ENCODE peak calls at places on chromosomes 5 and 9, in six cellular contexts. One of them, this sample, is unnamed.

GRCh38 chr5:135254183-135254582 is 144.8 kb downstream of the MACROH2A1 start:
- DNase-seq in mesenchymal stem cell: no peak
- DNase-seq in H9: no peak
- DNase-seq in trophoblast cell: no peak
- DNase-seq in H1: no peak
- DNase-seq in neuronal stem cell: no peak
- DNase-seq in this sample: no peak

GRCh38 chr5:57277085-57277484 is 103.2 kb downstream of the GPBP1 start:
- DNase-seq in H1: no peak
- DNase-seq in H9: no peak
- DNase-seq in mesenchymal stem cell: peak; percentile 23
- DNase-seq in neuronal stem cell: no peak
- DNase-seq in trophoblast cell: no peak
- DNase-seq in this sample: peak; percentile 40

GRCh38 chr9:95857896-95858295 is 17.6 kb upstream of the ERCC6L2 start:
- DNase-seq in H1: no peak
- DNase-seq in trophoblast cell: no peak
- DNase-seq in mesenchymal stem cell: no peak
- DNase-seq in neuronal stem cell: no peak
- DNase-seq in H9: no peak
- DNase-seq in this sample: no peak

GRCh38 chr5:149264432-149265069 is 7.1 kb upstream of the AFAP1L1 start:
- DNase-seq in H9: peak; percentile 89
- DNase-seq in trophoblast cell: peak; percentile 77
- DNase-seq in H1: peak; percentile 53
- DNase-seq in mesenchymal stem cell: no peak
- DNase-seq in neuronal stem cell: peak; percentile 23
- DNase-seq in this sample: no peak

GRCh38 chr5:175059687-175060194 is 335.4 kb downstream of the MSX2 start:
- DNase-seq in trophoblast cell: no peak
- DNase-seq in H9: peak; percentile 89
- DNase-seq in neuronal stem cell: peak; percentile 72
- DNase-seq in mesenchymal stem cell: no peak
- DNase-seq in H1: peak; percentile 41
- DNase-seq in this sample: peak; percentile 62

GRCh38 chr9:130913599-130914416 is 17.2 kb upstream of the QRFP start:
- DNase-seq in mesenchymal stem cell: no peak
- DNase-seq in trophoblast cell: no peak
- DNase-seq in H1: no peak
- DNase-seq in H9: no peak
- DNase-seq in neuronal stem cell: no peak
- DNase-seq in this sample: no peak

GRCh38 chr5:176596689-176597416 is 13.1 kb downstream of the GPRIN1 start:
- DNase-seq in neuronal stem cell: no peak
- DNase-seq in H9: peak; percentile 76
- DNase-seq in mesenchymal stem cell: peak; percentile 35
- DNase-seq in H1: no peak
- DNase-seq in trophoblast cell: peak; percentile 31
- DNase-seq in this sample: no peak

GRCh38 chr9:97078362-97078761 is 39.4 kb upstream of the CTSV start:
- DNase-seq in trophoblast cell: no peak
- DNase-seq in H9: no peak
- DNase-seq in H1: no peak
- DNase-seq in mesenchymal stem cell: no peak
- DNase-seq in neuronal stem cell: no peak
- DNase-seq in this sample: no peak

GRCh38 chr5:107705390-107706014 is 34.8 kb upstream of the EFNA5 start:
- DNase-seq in trophoblast cell: no peak
- DNase-seq in H1: no peak
- DNase-seq in neuronal stem cell: no peak
- DNase-seq in mesenchymal stem cell: peak; percentile 17
- DNase-seq in H9: no peak
- DNase-seq in this sample: peak; percentile 77

GRCh38 chr5:159616967-159617366 is 286.7 kb upstream of the IL12B start:
- DNase-seq in neuronal stem cell: no peak
- DNase-seq in H9: no peak
- DNase-seq in trophoblast cell: no peak
- DNase-seq in H1: no peak
- DNase-seq in mesenchymal stem cell: no peak
- DNase-seq in this sample: peak; percentile 16

GRCh38 chr9:117266855-117267497 is 147.9 kb downstream of the ASTN2 start:
- DNase-seq in H9: no peak
- DNase-seq in H1: no peak
- DNase-seq in mesenchymal stem cell: no peak
- DNase-seq in trophoblast cell: no peak
- DNase-seq in neuronal stem cell: no peak
- DNase-seq in this sample: no peak

GRCh38 chr9:117265253-117265652 is 149.6 kb downstream of the ASTN2 start:
- DNase-seq in mesenchymal stem cell: no peak
- DNase-seq in H9: no peak
- DNase-seq in trophoblast cell: no peak
- DNase-seq in H1: no peak
- DNase-seq in neuronal stem cell: no peak
- DNase-seq in this sample: no peak

GRCh38 chr9:117273612-117274011 is 141.2 kb downstream of the ASTN2 start:
- DNase-seq in trophoblast cell: no peak
- DNase-seq in mesenchymal stem cell: no peak
- DNase-seq in neuronal stem cell: no peak
- DNase-seq in H1: no peak
- DNase-seq in H9: no peak
- DNase-seq in this sample: no peak

DNA sequence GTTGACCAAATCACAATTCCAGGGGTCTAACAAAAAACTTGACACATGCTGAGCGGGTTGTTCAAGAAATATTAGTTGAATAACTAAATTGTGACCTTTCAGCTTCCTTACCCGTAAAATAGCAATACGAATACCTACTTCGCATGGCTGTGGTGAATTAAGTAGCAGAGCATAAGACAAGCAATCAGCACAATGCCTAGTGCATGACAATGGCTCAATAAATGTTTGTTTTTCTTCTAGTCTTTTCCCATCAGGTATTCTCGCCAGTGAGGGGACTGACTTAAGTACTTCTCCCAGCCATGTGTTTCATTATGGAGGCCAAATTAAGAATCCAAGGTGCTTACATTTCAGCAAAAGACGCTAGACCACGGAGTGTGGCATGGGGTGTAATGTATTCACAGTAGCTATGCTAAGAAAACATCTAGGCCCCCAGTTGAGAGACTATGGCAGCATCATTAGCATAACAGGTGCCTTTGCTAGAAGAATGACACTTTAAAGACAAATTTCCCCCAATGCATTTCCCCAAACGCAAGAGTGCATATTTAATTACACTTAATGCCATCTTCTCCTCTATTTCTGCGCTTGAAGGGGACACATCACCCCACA is 145.9 kb downstream of the ASTN2 start:
- DNase-seq in H9: no peak
- DNase-seq in trophoblast cell: no peak
- DNase-seq in neuronal stem cell: no peak
- DNase-seq in H1: no peak
- DNase-seq in mesenchymal stem cell: no peak
- DNase-seq in this sample: no peak
- H4K91ac ChIP-seq in H9: no peak overlapping the region
- H4K91ac ChIP-seq in trophoblast cell: no peak overlapping the region
- H4K91ac ChIP-seq in neuronal stem cell: no peak overlapping the region
- H4K91ac ChIP-seq in H1: no peak overlapping the region
- H4K91ac ChIP-seq in mesenchymal stem cell: no peak overlapping the region
- H4K91ac ChIP-seq in this sample: no peak overlapping the region

GRCh38 chr5:116561658-116562057 is 13.0 kb downstream of the SEMA6A start:
- DNase-seq in mesenchymal stem cell: no peak
- DNase-seq in H1: no peak
- DNase-seq in neuronal stem cell: no peak
- DNase-seq in H9: no peak
- DNase-seq in trophoblast cell: no peak
- DNase-seq in this sample: no peak
- H3K9ac ChIP-seq in mesenchymal stem cell: no peak overlapping the region
- H3K9ac ChIP-seq in H1: no peak overlapping the region
- H3K9ac ChIP-seq in neuronal stem cell: no peak overlapping the region
- H3K9ac ChIP-seq in H9: no peak overlapping the region
- H3K9ac ChIP-seq in trophoblast cell: no peak overlapping the region
- H3K9ac ChIP-seq in this sample: no peak overlapping the region

GRCh38 chr9:133427658-133428348 is 5.6 kb downstream of the ADAMTS13 start:
- DNase-seq in H1: no peak
- DNase-seq in trophoblast cell: no peak
- DNase-seq in H9: no peak
- DNase-seq in mesenchymal stem cell: no peak
- DNase-seq in neuronal stem cell: no peak
- DNase-seq in this sample: no peak
- H4K91ac ChIP-seq in H1: peak overlapping the region; percentile 78
- H4K91ac ChIP-seq in trophoblast cell: no peak overlapping the region
- H4K91ac ChIP-seq in H9: no peak overlapping the region
- H4K91ac ChIP-seq in mesenchymal stem cell: no peak overlapping the region
- H4K91ac ChIP-seq in neuronal stem cell: no peak overlapping the region
- H4K91ac ChIP-seq in this sample: no peak overlapping the region

DNA sequence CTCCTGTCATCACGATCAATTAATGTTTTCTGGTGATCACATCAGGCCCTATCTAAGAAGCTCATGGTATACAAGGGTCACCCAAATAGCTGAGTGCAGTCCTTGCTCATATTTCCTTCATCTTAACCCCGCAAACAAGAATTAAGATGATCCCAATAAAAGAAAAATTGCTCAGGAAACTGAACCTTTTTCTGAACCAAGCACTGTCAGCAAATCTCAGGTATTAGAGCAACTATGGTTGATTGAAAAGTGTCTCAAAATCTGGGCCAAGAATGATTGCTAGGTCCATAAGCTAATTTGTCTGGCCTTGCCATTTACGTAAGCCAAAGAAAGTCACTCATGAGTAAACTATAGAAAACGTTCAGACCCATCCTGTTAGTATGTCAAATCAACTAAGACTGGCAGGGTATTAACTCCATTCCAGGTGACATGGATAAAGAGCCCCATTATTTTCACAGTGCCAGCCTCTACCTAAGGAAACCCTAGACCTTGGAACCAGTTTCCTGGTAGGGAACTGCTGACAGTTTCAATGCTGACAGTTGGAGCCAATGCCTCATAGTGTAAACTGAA is 209.3 kb downstream of the DEPDC1B start:
- DNase-seq in mesenchymal stem cell: no peak
- DNase-seq in neuronal stem cell: no peak
- DNase-seq in trophoblast cell: no peak
- DNase-seq in H1: no peak
- DNase-seq in H9: no peak
- DNase-seq in this sample: no peak
- H3K9ac ChIP-seq in mesenchymal stem cell: no peak overlapping the region
- H3K9ac ChIP-seq in neuronal stem cell: no peak overlapping the region
- H3K9ac ChIP-seq in trophoblast cell: no peak overlapping the region
- H3K9ac ChIP-seq in H1: no peak overlapping the region
- H3K9ac ChIP-seq in H9: no peak overlapping the region
- H3K9ac ChIP-seq in this sample: no peak overlapping the region

DNA sequence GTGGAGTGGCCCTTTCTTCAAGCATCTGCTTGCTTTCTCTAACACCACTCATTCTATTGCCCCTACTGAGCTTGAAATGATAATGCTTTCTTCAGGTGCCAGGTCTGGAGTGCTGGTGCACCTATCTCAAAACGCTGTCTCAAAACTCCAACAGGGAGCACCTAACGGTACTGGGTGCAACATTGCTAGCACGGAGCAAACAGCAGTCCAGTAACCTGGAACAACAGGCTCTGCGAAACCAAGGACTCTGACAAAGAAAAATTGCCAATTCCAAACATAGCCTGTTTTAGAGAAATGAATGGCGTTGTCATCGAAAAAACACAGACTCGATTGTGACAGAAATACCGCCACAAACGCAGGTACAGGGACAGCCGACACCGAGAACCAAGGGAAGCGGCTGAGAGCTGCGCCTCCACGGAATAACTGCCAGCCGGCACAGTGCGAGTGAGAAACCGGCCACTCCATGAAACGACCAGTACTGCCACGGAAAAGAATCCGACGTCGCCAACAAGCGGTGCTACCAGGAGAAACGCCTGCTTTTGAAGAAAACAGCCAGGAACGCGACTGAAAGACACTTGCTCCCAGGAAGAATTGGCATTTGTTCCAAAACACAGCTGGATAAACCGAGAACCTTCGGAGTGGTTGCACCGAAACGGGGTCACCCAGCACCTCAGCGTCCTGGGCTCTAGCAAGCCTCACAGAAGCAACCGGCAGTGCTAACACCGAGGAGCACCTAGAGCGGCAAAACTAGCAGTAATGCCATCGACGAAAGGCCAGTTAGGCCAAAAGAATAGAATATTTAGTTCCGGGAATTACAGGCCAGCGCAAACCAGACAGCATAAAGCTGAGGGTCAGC is 3.0 kb downstream of the ANXA2R start:
- DNase-seq in mesenchymal stem cell: no peak
- DNase-seq in trophoblast cell: no peak
- DNase-seq in H9: peak; percentile 40
- DNase-seq in H1: no peak
- DNase-seq in neuronal stem cell: no peak
- DNase-seq in this sample: peak; percentile 59
- H4K91ac ChIP-seq in mesenchymal stem cell: peak overlapping the region; percentile 52
- H4K91ac ChIP-seq in trophoblast cell: no peak overlapping the region
- H4K91ac ChIP-seq in H9: no peak overlapping the region
- H4K91ac ChIP-seq in H1: no peak overlapping the region
- H4K91ac ChIP-seq in neuronal stem cell: no peak overlapping the region
- H4K91ac ChIP-seq in this sample: peak overlapping the region; percentile 97

DNA sequence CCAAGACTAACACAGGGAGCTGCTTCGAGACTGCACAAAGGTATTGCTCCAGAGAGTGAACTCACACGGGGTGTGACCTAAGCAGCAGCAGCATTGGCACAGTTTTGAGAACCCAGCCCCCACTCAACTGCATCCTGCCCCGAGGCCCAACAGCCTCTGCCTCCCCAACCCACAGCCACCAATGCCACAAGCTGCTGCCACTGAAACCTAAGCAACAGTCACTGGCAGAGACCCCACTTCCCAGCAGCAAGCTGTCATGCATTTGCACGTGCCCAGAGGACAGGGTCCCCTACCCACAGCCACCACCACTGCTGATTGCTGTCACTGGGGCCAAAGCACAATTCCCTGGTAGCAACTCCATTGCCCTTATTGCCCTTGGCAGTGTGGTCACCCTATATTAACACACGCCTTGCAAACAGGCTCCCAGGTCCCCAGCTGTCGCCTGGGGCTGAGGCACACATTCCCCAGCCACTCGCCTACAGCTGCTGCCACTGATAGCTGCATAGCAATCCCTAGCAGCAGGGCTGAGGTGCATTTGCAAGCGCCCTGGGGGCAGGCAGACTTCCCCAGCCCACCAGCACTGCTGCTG is 141.0 kb downstream of the AGTPBP1 start:
- DNase-seq in neuronal stem cell: no peak
- DNase-seq in H1: peak; percentile 46
- DNase-seq in trophoblast cell: peak; percentile 95
- DNase-seq in H9: peak; percentile 83
- DNase-seq in mesenchymal stem cell: no peak
- DNase-seq in this sample: no peak
- H3K9ac ChIP-seq in neuronal stem cell: no peak overlapping the region
- H3K9ac ChIP-seq in H1: no peak overlapping the region
- H3K9ac ChIP-seq in trophoblast cell: no peak overlapping the region
- H3K9ac ChIP-seq in H9: no peak overlapping the region
- H3K9ac ChIP-seq in mesenchymal stem cell: no peak overlapping the region
- H3K9ac ChIP-seq in this sample: no peak overlapping the region

GRCh38 chr5:61589961-61590360 is 257.9 kb downstream of the ZSWIM6 start:
- DNase-seq in H9: no peak
- DNase-seq in mesenchymal stem cell: no peak
- DNase-seq in H1: no peak
- DNase-seq in trophoblast cell: no peak
- DNase-seq in neuronal stem cell: no peak
- DNase-seq in this sample: no peak
- H4K91ac ChIP-seq in H9: no peak overlapping the region
- H4K91ac ChIP-seq in mesenchymal stem cell: no peak overlapping the region
- H4K91ac ChIP-seq in H1: no peak overlapping the region
- H4K91ac ChIP-seq in trophoblast cell: no peak overlapping the region
- H4K91ac ChIP-seq in neuronal stem cell: no peak overlapping the region
- H4K91ac ChIP-seq in this sample: no peak overlapping the region

This sample was measured in IMR-90.